ENCODE peak calls at places on chromosomes 13 and 19, in ten cellular contexts. V, T, O, D, A, U, Y, B, G and P are unnamed samples.
A peak's percentile ranks its signal among the peaks of the same experiment; 100 is the strongest.

GRCh38 chr19:38032151-38032550 is 125.1 kb downstream of the SIPA1L3 start:
- DNase-seq in V (no peak), T (no peak), O (no peak), D (no peak), A (no peak), U (no peak), Y (no peak), B (no peak), G (no peak), P (no peak)

GRCh38 chr13:37348916-37349653 is 243.6 kb upstream of the CSNK1A1L start:
- DNase-seq in V (no peak), T (no peak), O (no peak), D (no peak), A (no peak), U (no peak), Y (no peak), B (no peak), G (no peak), P (no peak)

GRCh38 chr13:51731759-51732158 is 72.2 kb downstream of the DHRS12 start:
- DNase-seq in V (no peak), T (no peak), O (no peak), D (no peak), A (peak; percentile 44), U (no peak), Y (no peak), B (no peak), G (no peak), P (no peak)

GRCh38 chr13:79287994-79288795 is 117.9 kb downstream of the RBM26 start:
- DNase-seq in V (no peak), T (no peak), O (no peak), D (no peak), A (no peak), U (no peak), Y (no peak), B (no peak), G (no peak), P (no peak)

GRCh38 chr13:27264181-27264580 is 6.4 kb upstream of the RASL11A start:
- DNase-seq in V (no peak), T (no peak), O (no peak), D (no peak), A (peak; percentile 72), U (peak; percentile 49), Y (no peak), B (no peak), G (no peak), P (no peak)

GRCh38 chr19:40365613-40366401 is 17.3 kb downstream of the PLD3 start:
- DNase-seq in V (peak; percentile 90), T (peak; percentile 88), O (peak; percentile 91), D (peak; percentile 92), A (peak; percentile 57), U (peak; percentile 91), Y (no peak), B (peak; percentile 96), G (no peak), P (no peak)

GRCh38 chr19:1066748-1067340 is at the start of gene ARHGAP45:
- DNase-seq in V (no peak), T (no peak), O (no peak), D (peak; percentile 77), A (no peak), U (no peak), Y (no peak), B (no peak), G (no peak), P (peak; percentile 49)

GRCh38 chr13:82878536-82878935 is 1003.7 kb downstream of the SLITRK1 start:
- DNase-seq in V (no peak), T (no peak), O (no peak), D (no peak), A (peak; percentile 42), U (no peak), Y (no peak), B (peak; percentile 3), G (peak; percentile 48), P (no peak)

GRCh38 chr13:63184693-63185092 is 1769.0 kb upstream of the PCDH20 start:
- DNase-seq in V (no peak), T (no peak), O (no peak), D (no peak), A (peak; percentile 78), U (no peak), Y (no peak), B (peak; percentile 25), G (no peak), P (no peak)

GRCh38 chr19:4575978-4576933 is 16.8 kb upstream of the SEMA6B start:
- DNase-seq in V (peak; percentile 80), T (peak; percentile 74), O (peak; percentile 94), D (peak; percentile 81), A (no peak), U (peak; percentile 84), Y (no peak), B (no peak), G (no peak), P (peak; percentile 72)

GRCh38 chr13:91516799-91517198 is 118.4 kb downstream of the GPC5 start:
- DNase-seq in V (no peak), T (no peak), O (no peak), D (no peak), A (no peak), U (no peak), Y (no peak), B (no peak), G (no peak), P (no peak)

GRCh38 chr13:103178986-103179695 is 112.9 kb upstream of the SLC10A2 start:
- DNase-seq in V (no peak), T (no peak), O (no peak), D (no peak), A (no peak), U (no peak), Y (no peak), B (no peak), G (no peak), P (no peak)

GRCh38 chr13:24165746-24166145 is 5.2 kb downstream of the SPATA13 start:
- DNase-seq in V (no peak), T (no peak), O (no peak), D (no peak), A (peak; percentile 91), U (no peak), Y (no peak), B (no peak), G (no peak), P (no peak)

GRCh38 chr19:19280561-19280960 is 7.5 kb upstream of the TM6SF2 start:
- DNase-seq in V (no peak), T (no peak), O (no peak), D (no peak), A (peak; percentile 54), U (no peak), Y (no peak), B (no peak), G (no peak), P (no peak)

GRCh38 chr19:54478677-54479266 is 5.7 kb upstream of the CDC42EP5 start:
- DNase-seq in V (peak; percentile 50), T (no peak), O (no peak), D (peak; percentile 67), A (no peak), U (no peak), Y (no peak), B (no peak), G (peak; percentile 17), P (peak; percentile 57)

GRCh38 chr19:10471909-10472308 is 31.2 kb downstream of the KEAP1 start:
- DNase-seq in V (no peak), T (no peak), O (no peak), D (peak; percentile 59), A (no peak), U (no peak), Y (no peak), B (no peak), G (peak; percentile 28), P (no peak)
- TF ChIP-seq CTCF in V (no peak), T (peak; percentile 40), O (no peak), D (peak; percentile 56), A (peak; percentile 42), U (peak; percentile 57), Y (no peak), B (peak; percentile 42), G (peak; percentile 50), P (peak; percentile 28)

GRCh38 chr19:13847033-13847899 is 29.7 kb upstream of the NANOS3 start:
- DNase-seq in V (peak; percentile 91), T (peak; percentile 78), O (peak; percentile 99), D (peak; percentile 96), A (peak; percentile 95), U (peak; percentile 95), Y (peak; percentile 96), B (peak; percentile 92), G (peak; percentile 89), P (peak; percentile 92)
- TF ChIP-seq CTCF in V (peak; percentile 20), T (peak; percentile 16), O (no peak), D (no peak), A (no peak), U (peak; percentile 26), Y (no peak), B (no peak), G (no peak), P (no peak)

GRCh38 chr19:36058481-36059179 is 3.9 kb downstream of the WDR62 start:
- DNase-seq in V (no peak), T (no peak), O (no peak), D (no peak), A (no peak), U (no peak), Y (no peak), B (no peak), G (no peak), P (no peak)

GRCh38 chr19:36051236-36051635 is 2.8 kb downstream of the THAP8 start:
- DNase-seq in V (peak; percentile 27), T (no peak), O (no peak), D (peak; percentile 55), A (no peak), U (no peak), Y (no peak), B (no peak), G (no peak), P (peak; percentile 40)

GRCh38 chr19:36051637-36052036 is 2.4 kb downstream of the THAP8 start:
- DNase-seq in V (no peak), T (no peak), O (no peak), D (no peak), A (no peak), U (no peak), Y (no peak), B (no peak), G (no peak), P (no peak)

GRCh38 chr19:36054119-36054732 is at the start of gene THAP8:
- DNase-seq in V (peak; percentile 97), T (peak; percentile 97), O (peak; percentile 100), D (peak; percentile 99), A (peak; percentile 100), U (peak; percentile 99), Y (peak; percentile 100), B (peak; percentile 99), G (peak; percentile 99), P (peak; percentile 99)

GRCh38 chr19:36054733-36055686 is at the start of gene WDR62:
- DNase-seq in V (peak; percentile 94), T (peak; percentile 92), O (peak; percentile 98), D (peak; percentile 95), A (peak; percentile 88), U (peak; percentile 98), Y (peak; percentile 95), B (peak; percentile 99), G (peak; percentile 91), P (peak; percentile 98)
- TF ChIP-seq CTCF in V (no peak), T (peak; percentile 0), O (no peak), D (no peak), A (no peak), U (no peak), Y (no peak), B (peak; percentile 2), G (no peak), P (no peak)

DNA sequence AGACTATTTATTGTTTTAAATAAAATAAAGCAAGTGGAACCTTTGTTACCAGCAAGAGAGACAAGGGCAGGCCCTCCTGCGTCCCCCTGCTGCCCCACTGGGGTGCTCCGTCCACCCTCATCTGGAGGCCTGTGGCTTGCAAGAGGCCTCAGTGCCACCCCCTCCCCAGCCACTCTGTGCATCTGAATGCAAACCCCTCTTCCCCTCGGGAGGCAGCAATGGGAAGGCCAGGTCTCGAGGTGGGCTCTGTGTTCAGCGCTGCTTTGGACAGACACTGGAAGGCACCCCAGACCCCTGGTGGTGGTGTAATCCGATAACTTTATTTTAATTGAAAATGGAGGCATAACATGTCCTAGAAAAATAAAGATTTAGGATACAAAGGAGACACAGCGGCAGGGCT is 4.6 kb downstream of the SIX5 start:
- DNase-seq in V (no peak), T (no peak), O (no peak), D (no peak), A (no peak), U (no peak), Y (no peak), B (no peak), G (no peak), P (no peak)
- TF ChIP-seq CTCF in V (peak; percentile 20), T (peak; percentile 26), O (no peak), D (no peak), A (no peak), U (no peak), Y (no peak), B (no peak), G (no peak), P (no peak)